ENCODE peak calls at places on chromosomes 2 and 18, in nine cellular contexts. V is body of pancreas, M is heart left ventricle, X is endodermal cell, W is OCI-LY7, H is stomach, J is fibroblast of lung, E is mucosa of descending colon, P is Caco-2. L is an unnamed sample.

GRCh38 chr18:50644807-50645206 is 84.9 kb downstream of the MAPK4 start:
- DNase-seq in V (no peak), M (no peak), X (peak; percentile 90), W (no peak), H (no peak), J (no peak), E (no peak), P (no peak), L (no peak)

GRCh38 chr2:44793322-44793870 is 148.1 kb upstream of the SIX3 start:
- DNase-seq in V (no peak), M (no peak), X (peak; percentile 84), W (peak; percentile 4), H (no peak), J (peak; percentile 35), E (peak; percentile 33), P (no peak), L (no peak)

GRCh38 chr2:211751853-211752252 is 786.7 kb downstream of the ERBB4 start:
- DNase-seq in V (no peak), M (no peak), X (no peak), W (no peak), H (no peak), J (no peak), E (no peak), P (no peak), L (no peak)

GRCh38 chr2:45852450-45853150 is 201.1 kb downstream of the PRKCE start:
- DNase-seq in V (no peak), M (no peak), X (no peak), W (peak; percentile 20), H (no peak), J (no peak), E (no peak), P (no peak), L (no peak)

GRCh38 chr2:160561551-160562280 is 68.1 kb upstream of the RBMS1 start:
- DNase-seq in V (no peak), M (no peak), X (no peak), W (no peak), H (no peak), J (peak; percentile 81), E (no peak), P (no peak), L (no peak)

GRCh38 chr2:9256570-9257043 is 50.0 kb downstream of the ASAP2 start:
- DNase-seq in V (no peak), M (no peak), X (peak; percentile 68), W (no peak), H (no peak), J (no peak), E (no peak), P (no peak), L (no peak)

GRCh38 chr2:98664323-98664722 is 55.9 kb downstream of the UNC50 start:
- DNase-seq in V (no peak), M (no peak), X (no peak), W (no peak), H (no peak), J (peak; percentile 3), E (peak; percentile 23), P (no peak), L (no peak)

GRCh38 chr2:203799905-203800304 is 67.7 kb upstream of the CTLA4 start:
- DNase-seq in V (no peak), M (no peak), X (no peak), W (peak; percentile 69), H (no peak), J (no peak), E (no peak), P (no peak), L (no peak)

GRCh38 chr2:190270298-190270697 is 49.3 kb downstream of the HIBCH start:
- DNase-seq in V (no peak), M (no peak), X (no peak), W (no peak), H (no peak), J (peak; percentile 45), E (no peak), P (no peak), L (no peak)

GRCh38 chr2:219495531-219496122 is 3.1 kb upstream of the GMPPA start:
- DNase-seq in V (peak; percentile 58), M (peak; percentile 67), X (peak; percentile 93), W (peak; percentile 83), H (peak; percentile 62), J (peak; percentile 73), E (peak; percentile 67), P (peak; percentile 80), L (peak; percentile 55)

GRCh38 chr2:201909961-201910361 is 103.6 kb downstream of the CDK15 start:
- DNase-seq in V (no peak), M (no peak), X (no peak), W (peak; percentile 34), H (no peak), J (peak; percentile 84), E (peak; percentile 12), P (no peak), L (no peak)

GRCh38 chr2:85761946-85762345 is 8.2 kb downstream of the ATOH8 start:
- DNase-seq in V (no peak), M (no peak), X (no peak), W (no peak), H (no peak), J (no peak), E (no peak), P (no peak), L (no peak)

GRCh38 chr2:85760872-85761271 is 7.1 kb downstream of the ATOH8 start:
- DNase-seq in V (no peak), M (no peak), X (no peak), W (no peak), H (no peak), J (no peak), E (no peak), P (no peak), L (no peak)

GRCh38 chr2:85763132-85763531 is 9.3 kb downstream of the ATOH8 start:
- DNase-seq in V (no peak), M (no peak), X (no peak), W (no peak), H (no peak), J (no peak), E (no peak), P (no peak), L (no peak)

GRCh38 chr2:85760371-85760770 is 6.6 kb downstream of the ATOH8 start:
- DNase-seq in V (no peak), M (no peak), X (no peak), W (no peak), H (no peak), J (no peak), E (no peak), P (no peak), L (no peak)

GRCh38 chr2:85761512-85761944 is 7.7 kb downstream of the ATOH8 start:
- DNase-seq in V (no peak), M (no peak), X (peak; percentile 54), W (no peak), H (no peak), J (no peak), E (no peak), P (no peak), L (no peak)
- H3K36me3 ChIP-seq in V (no peaks in the 10 kb centered on the region), M (no peaks in the 10 kb centered on the region), X (no peaks in the 10 kb centered on the region), W (no peaks in the 10 kb centered on the region), H (peaks cover 25% of the 10 kb centered on the region), J (peaks cover 11% of the 10 kb centered on the region), E (no peaks in the 10 kb centered on the region), P (no peaks in the 10 kb centered on the region), L (peaks cover 31% of the 10 kb centered on the region)

GRCh38 chr18:24518596-24518995 is 58.2 kb downstream of the HRH4 start:
- DNase-seq in V (no peak), M (no peak), X (no peak), W (no peak), H (no peak), J (no peak), E (no peak), P (no peak), L (no peak)

GRCh38 chr18:24509435-24509834 is 49.0 kb downstream of the HRH4 start:
- DNase-seq in V (no peak), M (no peak), X (no peak), W (no peak), H (peak; percentile 15), J (no peak), E (no peak), P (no peak), L (no peak)

GRCh38 chr18:24515721-24516120 is 55.3 kb downstream of the HRH4 start:
- DNase-seq in V (no peak), M (no peak), X (no peak), W (no peak), H (no peak), J (no peak), E (no peak), P (no peak), L (no peak)

GRCh38 chr18:24517554-24517953 is 57.1 kb downstream of the HRH4 start:
- DNase-seq in V (no peak), M (no peak), X (no peak), W (no peak), H (no peak), J (no peak), E (no peak), P (no peak), L (no peak)

GRCh38 chr18:24514439-24514838 is 54.0 kb downstream of the HRH4 start:
- DNase-seq in V (no peak), M (no peak), X (peak; percentile 70), W (peak; percentile 60), H (no peak), J (peak; percentile 37), E (no peak), P (no peak), L (no peak)
- TF ChIP-seq CTCF in V (peak; percentile 28), M (no peak), X (peak; percentile 80), W (peak; percentile 82), H (no peak), J (peak; percentile 44), E (peak; percentile 40), P (no peak), L (peak; percentile 36)

GRCh38 chr2:144333144-144333555 is 186.8 kb downstream of the ZEB2 start:
- DNase-seq in V (no peak), M (no peak), X (no peak), W (no peak), H (no peak), J (no peak), E (no peak), P (no peak), L (no peak)

GRCh38 chr2:144332356-144333143 is 187.4 kb downstream of the ZEB2 start:
- DNase-seq in V (peak; percentile 89), M (peak; percentile 91), X (peak; percentile 94), W (peak; percentile 93), H (peak; percentile 89), J (peak; percentile 84), E (peak; percentile 88), P (peak; percentile 87), L (peak; percentile 87)

GRCh38 chr2:144329472-144329871 is 190.4 kb downstream of the ZEB2 start:
- DNase-seq in V (no peak), M (no peak), X (no peak), W (no peak), H (no peak), J (no peak), E (no peak), P (no peak), L (no peak)

GRCh38 chr2:144330951-144331651 is 188.8 kb downstream of the ZEB2 start:
- DNase-seq in V (no peak), M (no peak), X (no peak), W (peak; percentile 33), H (no peak), J (peak; percentile 34), E (peak; percentile 14), P (no peak), L (no peak)

GRCh38 chr2:144331652-144332355 is 188.1 kb downstream of the ZEB2 start:
- DNase-seq in V (no peak), M (no peak), X (no peak), W (no peak), H (no peak), J (no peak), E (peak; percentile 70), P (peak; percentile 64), L (no peak)
- H3K4me3 ChIP-seq in V (peak overlapping the region; percentile 65), M (peak overlapping the region; percentile 77), X (peak overlapping the region; percentile 84), W (peak overlapping the region; percentile 97), H (peak overlapping the region; percentile 66), J (peak overlapping the region; percentile 50), E (peak overlapping the region; percentile 39), P (peak overlapping the region; percentile 58), L (peak overlapping the region; percentile 85)

GRCh38 chr2:119692954-119693353 is 14.0 kb downstream of the TMEM177 start:
- DNase-seq in V (no peak), M (no peak), X (no peak), W (no peak), H (no peak), J (no peak), E (no peak), P (no peak), L (no peak)
- H3K36me3 ChIP-seq in V (peaks cover 6% of the 10 kb centered on the region), M (peaks cover 11% of the 10 kb centered on the region), X (peaks cover 5% of the 10 kb centered on the region), W (no peaks in the 10 kb centered on the region), H (peaks cover 22% of the 10 kb centered on the region), J (no peaks in the 10 kb centered on the region), E (no peaks in the 10 kb centered on the region), P (no peaks in the 10 kb centered on the region), L (no peaks in the 10 kb centered on the region)

L was measured in left ventricle myocardium inferior.